ENCODE peak calls at places on chromosomes 7 and 10, in five cellular contexts. K is NB4, L is DND-41, F is mesothelial cell of epicardium, B is cardiac muscle cell. C is an unnamed sample.

GRCh38 chr7:111312966-111313365 is 222.0 kb downstream of the LRRN3 start:
- DNase-seq in K (no peak), L (no peak), F (no peak), B (peak), C (no peak)

GRCh38 chr7:91251877-91252276 is 12.4 kb upstream of the FZD1 start:
- DNase-seq in K (no peak), L (no peak), F (no peak), B (no peak), C (no peak)

GRCh38 chr10:12321641-12322040 is 27.7 kb upstream of the CAMK1D start:
- DNase-seq in K (no peak), L (no peak), F (no peak), B (no peak), C (no peak)

GRCh38 chr10:29946953-29947700 is 112.3 kb downstream of the JCAD start:
- DNase-seq in K (no peak), L (no peak), F (no peak), B (peak), C (no peak)

GRCh38 chr7:128281605-128282380 is 40.7 kb downstream of the LEP start:
- DNase-seq in K (no peak), L (no peak), F (no peak), B (no peak), C (no peak)

GRCh38 chr10:133001114-133001513 is 58.7 kb upstream of the CFAP46 start:
- DNase-seq in K (no peak), L (no peak), F (no peak), B (no peak), C (no peak)

GRCh38 chr7:157493776-157494175 is 157.0 kb downstream of the DNAJB6 start:
- DNase-seq in K (no peak), L (no peak), F (peak), B (no peak), C (peak)

GRCh38 chr7:91800389-91800788 is 80.1 kb downstream of the MTERF1 start:
- DNase-seq in K (no peak), L (no peak), F (no peak), B (no peak), C (no peak)

GRCh38 chr7:87226495-87226894 is 7.0 kb upstream of the TMEM243 start:
- DNase-seq in K (no peak), L (no peak), F (no peak), B (no peak), C (no peak)

GRCh38 chr7:66697451-66698438 is 42.8 kb upstream of the RABGEF1 start:
- DNase-seq in K (no peak), L (no peak), F (no peak), B (peak), C (no peak)

GRCh38 chr7:66699998-66700397 is 40.5 kb upstream of the RABGEF1 start:
- DNase-seq in K (no peak), L (no peak), F (no peak), B (peak), C (no peak)

GRCh38 chr7:66698652-66699205 is 41.8 kb upstream of the RABGEF1 start:
- DNase-seq in K (no peak), L (no peak), F (no peak), B (no peak), C (no peak)

GRCh38 chr7:66694286-66694685 is 46.2 kb upstream of the RABGEF1 start:
- DNase-seq in K (no peak), L (no peak), F (no peak), B (no peak), C (no peak)

DNA sequence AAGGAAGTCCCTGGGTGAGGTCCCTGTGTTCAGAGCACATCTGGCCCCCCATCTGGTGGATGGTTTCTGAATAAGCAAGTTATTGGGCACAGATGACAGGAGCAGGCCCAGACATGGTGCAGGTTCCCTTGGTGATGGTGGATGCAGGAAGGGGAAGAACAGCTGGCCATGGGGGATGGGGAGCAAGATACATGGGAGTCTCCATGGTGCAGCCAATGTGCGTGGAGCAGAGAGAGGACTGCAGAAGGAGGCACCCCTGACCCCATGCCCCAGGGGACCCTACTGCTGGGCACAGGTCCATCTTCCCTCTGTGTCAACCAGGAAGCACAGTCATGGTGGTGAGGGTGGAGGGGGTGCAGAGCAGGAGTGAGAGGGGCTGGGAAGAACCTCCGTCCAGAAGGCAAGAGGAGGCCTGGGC is 43.8 kb upstream of the RABGEF1 start:
- DNase-seq in K (peak), L (no peak), F (no peak), B (peak), C (no peak)
- TF ChIP-seq CTCF in K (no peak), L (peak), F (no peak), B (no peak), C (no peak)

DNA sequence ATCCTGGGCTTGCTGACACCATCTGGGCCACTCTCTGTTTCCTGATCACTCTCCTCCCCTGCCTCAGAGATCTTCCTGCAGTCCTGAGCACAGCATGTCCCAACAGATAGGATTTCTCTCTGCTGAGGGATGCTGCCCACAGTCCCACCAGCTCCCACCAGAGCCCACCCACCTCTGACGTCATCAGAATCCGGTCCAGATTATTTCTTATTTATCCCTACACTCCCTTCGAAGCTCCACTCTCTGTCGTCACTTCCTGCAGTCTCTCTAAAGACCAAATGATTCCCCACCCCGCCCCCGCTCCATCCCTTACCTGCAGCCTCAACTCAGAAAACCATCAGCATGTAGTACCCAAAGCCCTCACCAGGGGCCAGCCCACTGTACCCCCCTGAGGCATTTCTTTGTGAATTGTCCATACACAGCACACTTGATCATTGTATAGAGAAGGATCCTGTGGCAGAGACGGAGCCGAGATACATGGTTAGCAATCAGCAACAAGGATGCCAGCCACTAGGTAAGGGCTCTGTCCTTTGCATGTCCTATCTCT is 192.0 kb upstream of the MGMT start:
- DNase-seq in K (no peak), L (no peak), F (no peak), B (no peak), C (no peak)
- TF ChIP-seq CTCF in K (peak), L (peak), F (peak), B (no peak), C (no peak)

GRCh38 chr7:40760293-40760964 is 625.6 kb downstream of the SUGCT start:
- DNase-seq in K (no peak), L (no peak), F (no peak), B (peak), C (no peak)

GRCh38 chr7:40765633-40766032 is 630.8 kb downstream of the SUGCT start:
- DNase-seq in K (no peak), L (peak), F (no peak), B (no peak), C (no peak)

GRCh38 chr7:40761757-40762342 is 627.0 kb downstream of the SUGCT start:
- DNase-seq in K (no peak), L (no peak), F (no peak), B (no peak), C (no peak)

GRCh38 chr7:40760997-40761396 is 626.2 kb downstream of the SUGCT start:
- DNase-seq in K (no peak), L (no peak), F (no peak), B (no peak), C (no peak)

DNA sequence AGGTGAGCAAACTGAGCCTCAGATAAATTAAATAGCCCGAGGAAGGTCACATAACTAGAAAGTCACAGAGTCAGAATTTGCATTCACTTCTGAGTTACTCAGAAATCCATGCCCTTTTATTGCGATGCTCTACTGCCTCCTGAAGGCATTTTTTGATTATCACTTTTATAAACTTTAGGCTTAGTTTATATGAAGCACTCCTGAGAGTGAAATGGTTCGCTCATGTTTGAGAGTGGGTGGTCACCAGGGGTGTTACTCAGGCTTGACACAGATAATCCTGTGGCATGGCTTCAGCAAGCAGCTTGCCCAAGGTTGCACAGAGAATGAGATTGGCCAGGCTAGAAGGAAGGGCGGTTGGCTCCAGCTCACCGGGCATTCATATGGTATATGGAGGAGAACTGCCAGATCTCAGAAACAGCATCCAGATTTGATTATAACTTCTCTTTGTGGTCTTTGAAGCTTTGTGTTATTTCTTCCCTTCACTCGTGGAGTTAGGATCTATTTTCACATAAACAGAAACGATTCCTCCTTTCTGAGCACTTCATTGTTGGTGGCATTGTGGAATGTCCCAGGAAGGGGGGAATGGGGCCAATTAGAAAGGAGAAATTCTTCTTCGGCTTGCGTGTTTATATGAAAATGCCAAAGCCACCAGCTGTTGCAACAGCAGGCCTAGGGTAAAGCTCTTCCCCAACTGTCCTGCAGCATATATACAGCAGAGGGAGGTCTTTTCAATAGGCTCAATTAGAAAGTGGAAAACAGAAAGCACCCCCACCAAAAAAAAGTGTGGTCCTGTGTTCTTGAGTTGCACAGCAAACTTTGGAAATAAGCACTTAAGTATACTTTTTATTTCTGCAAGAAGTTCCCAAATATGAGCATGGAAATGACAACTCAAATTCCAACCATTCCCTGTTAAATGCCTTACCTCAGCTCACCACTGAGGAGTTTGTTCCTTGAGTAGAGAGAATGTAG is 628.8 kb downstream of the SUGCT start:
- DNase-seq in K (no peak), L (no peak), F (no peak), B (peak), C (no peak)
- TF ChIP-seq CTCF in K (no peak), L (peak), F (no peak), B (peak), C (no peak)

GRCh38 chr7:85452674-85453073 is 265.8 kb upstream of the SEMA3D start:
- DNase-seq in K (no peak), L (no peak), F (no peak), B (peak), C (no peak)

GRCh38 chr7:85457911-85458310 is 271.1 kb upstream of the SEMA3D start:
- DNase-seq in K (no peak), L (no peak), F (no peak), B (peak), C (no peak)

GRCh38 chr7:85454904-85455303 is 268.0 kb upstream of the SEMA3D start:
- DNase-seq in K (no peak), L (no peak), F (no peak), B (peak), C (no peak)

DNA sequence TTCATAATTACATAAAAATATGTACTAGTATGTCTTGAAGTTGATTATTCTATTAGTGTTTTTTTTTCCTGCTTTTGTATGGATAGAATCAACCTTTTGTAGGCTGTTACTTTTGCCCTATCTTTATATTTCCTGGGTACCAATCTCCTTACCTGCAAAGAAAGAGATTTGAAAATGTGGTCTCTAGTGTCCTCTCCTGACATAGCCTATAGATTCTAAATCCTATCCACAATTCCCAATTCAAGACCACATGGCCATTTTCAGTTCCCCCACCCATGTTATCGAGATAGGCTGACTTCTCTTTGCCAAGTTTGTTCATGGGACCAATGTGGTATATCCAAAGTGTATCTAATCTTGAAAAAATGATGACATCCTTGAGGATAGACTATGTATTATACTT is 269.4 kb upstream of the SEMA3D start:
- DNase-seq in K (no peak), L (no peak), F (no peak), B (no peak), C (no peak)
- TF ChIP-seq CTCF in K (no peak), L (no peak), F (no peak), B (no peak), C (no peak)

DNA sequence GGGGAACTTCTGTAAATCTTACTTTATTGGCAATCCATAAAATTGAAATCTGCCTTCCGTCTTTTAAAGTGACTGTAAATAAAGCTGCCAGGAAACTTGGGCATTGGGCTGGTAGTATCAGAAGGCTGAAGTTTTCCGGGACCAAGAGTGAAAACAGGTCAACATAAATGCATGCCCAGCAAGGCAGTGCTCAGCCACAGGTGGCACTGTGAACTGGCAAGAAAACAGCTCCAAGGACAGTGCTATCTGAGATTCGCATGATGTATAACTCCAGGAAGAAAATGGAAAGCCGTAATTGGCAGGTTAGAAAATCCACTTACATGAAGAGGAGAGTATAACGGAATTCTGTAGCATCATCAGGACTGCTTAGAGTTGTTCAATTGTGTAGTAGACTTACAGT is 1.9 kb upstream of the INSYN2A start:
- DNase-seq in K (no peak), L (no peak), F (no peak), B (no peak), C (no peak)
- TF ChIP-seq CTCF in K (no peak), L (no peak), F (no peak), B (no peak), C (no peak)

DNA sequence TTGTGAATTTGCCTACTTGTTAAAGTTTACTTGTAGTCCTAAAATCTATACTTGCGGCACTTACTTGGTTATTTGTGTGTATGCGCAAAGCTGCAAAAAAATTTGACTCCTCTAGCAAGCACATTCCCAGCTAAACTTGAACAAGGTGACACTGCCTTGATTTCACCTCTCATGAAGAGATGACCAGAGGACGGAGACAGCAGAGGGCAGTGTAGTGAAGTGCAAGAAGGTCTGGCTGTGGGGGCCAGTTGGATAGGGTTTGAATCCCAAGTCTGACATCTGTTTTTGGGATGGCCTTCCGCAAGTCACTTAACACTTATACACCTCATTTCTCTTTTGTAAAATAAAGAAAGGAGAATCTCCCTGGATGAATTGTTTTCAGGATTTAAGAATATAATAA is 15.7 kb downstream of the SLK start:
- DNase-seq in K (peak), L (no peak), F (no peak), B (no peak), C (no peak)
- TF ChIP-seq CTCF in K (no peak), L (no peak), F (no peak), B (peak), C (no peak)

DNA sequence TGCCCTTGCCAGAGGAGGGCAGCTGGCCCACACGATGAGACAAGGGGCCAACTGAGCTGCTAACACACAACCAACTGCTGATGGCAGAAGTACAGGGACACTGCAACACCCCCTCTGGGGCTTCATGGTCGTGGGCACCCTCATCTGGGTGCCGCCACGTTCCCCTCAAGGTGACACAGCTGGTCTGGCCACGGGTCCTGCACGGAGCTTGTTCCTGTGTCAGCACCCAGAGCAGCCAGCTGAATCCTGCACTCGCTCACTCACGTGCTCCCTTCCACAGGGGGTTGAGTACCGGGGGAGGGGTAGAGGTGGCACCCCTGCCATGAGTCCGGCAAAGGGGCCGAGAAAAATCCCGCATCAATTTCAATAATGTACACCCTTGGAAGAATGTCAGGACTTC is 1319.1 kb downstream of the REEP3 start:
- DNase-seq in K (no peak), L (no peak), F (no peak), B (no peak), C (no peak)
- TF ChIP-seq CTCF in K (no peak), L (no peak), F (no peak), B (no peak), C (no peak)